ENCODE peak calls at places on chromosomes 1 and 21, in five cellular contexts. Z is hepatocyte, D is SJSA1, C is heart right ventricle, I is PC-3. B is an unnamed sample. For H3K4me1, the result is how much of the 10 kb centered on the place peaks cover.

GRCh38 chr1:203034422-203035110 is 8.3 kb downstream of the PPFIA4 start:
- DNase-seq in Z (no peak), D (peak), C (no peak), I (no peak), B (no peak)

GRCh38 chr1:243501002-243501401 is 245.2 kb downstream of the SDCCAG8 start:
- DNase-seq in Z (no peak), D (no peak), C (no peak), I (peak), B (no peak)

GRCh38 chr1:50591598-50591997 is 168.4 kb upstream of the DMRTA2 start:
- DNase-seq in Z (no peak), D (no peak), C (no peak), I (no peak), B (no peak)

GRCh38 chr1:232568331-232568852 is 61.5 kb downstream of the SIPA1L2 start:
- DNase-seq in Z (no peak), D (no peak), C (no peak), I (peak), B (no peak)

GRCh38 chr1:227299238-227299637 is 19.1 kb downstream of the CDC42BPA start:
- DNase-seq in Z (no peak), D (no peak), C (no peak), I (peak), B (no peak)

GRCh38 chr1:10064416-10065343 is 31.9 kb downstream of the UBE4B start:
- DNase-seq in Z (no peak), D (no peak), C (no peak), I (no peak), B (no peak)

GRCh38 chr1:150162862-150163706 is 13.4 kb downstream of the PLEKHO1 start:
- DNase-seq in Z (peak), D (peak), C (peak), I (peak), B (peak)

GRCh38 chr21:37087188-37087587 is 14.1 kb downstream of the TTC3 start:
- DNase-seq in Z (peak), D (no peak), C (no peak), I (peak), B (peak)

GRCh38 chr1:185438936-185439335 is 121.9 kb upstream of the IVNS1ABP start:
- DNase-seq in Z (no peak), D (no peak), C (no peak), I (peak), B (no peak)

GRCh38 chr21:44702973-44703730 is 6.2 kb downstream of the KRTAP10-12 start:
- DNase-seq in Z (no peak), D (peak), C (no peak), I (no peak), B (no peak)

GRCh38 chr1:235075955-235076308 is 52.7 kb downstream of the TOMM20 start:
- DNase-seq in Z (no peak), D (no peak), C (no peak), I (no peak), B (no peak)

GRCh38 chr1:43267291-43267805 is 2.4 kb upstream of the TMEM125 start:
- DNase-seq in Z (peak), D (peak), C (no peak), I (no peak), B (no peak)

GRCh38 chr1:232164078-232164963 is 465.6 kb downstream of the SIPA1L2 start:
- DNase-seq in Z (no peak), D (no peak), C (no peak), I (peak), B (no peak)

GRCh38 chr1:228544021-228544850 is 57.1 kb downstream of the RNF187 start:
- DNase-seq in Z (no peak), D (no peak), C (no peak), I (peak), B (no peak)

GRCh38 chr1:4272568-4272967 is 372.5 kb upstream of the C1orf174 start:
- DNase-seq in Z (no peak), D (no peak), C (no peak), I (no peak), B (no peak)

GRCh38 chr1:46131093-46131492 is 1.3 kb downstream of the PIK3R3 start:
- DNase-seq in Z (no peak), D (no peak), C (no peak), I (peak), B (peak)

GRCh38 chr1:200373811-200374231 is 36.0 kb downstream of the ZNF281 start:
- DNase-seq in Z (no peak), D (no peak), C (no peak), I (no peak), B (peak)

GRCh38 chr1:51998701-51999100 is 8.2 kb upstream of the RAB3B start:
- DNase-seq in Z (no peak), D (no peak), C (no peak), I (no peak), B (no peak)

GRCh38 chr21:29237110-29238051 is 61.3 kb upstream of the BACH1 start:
- DNase-seq in Z (no peak), D (no peak), C (peak), I (no peak), B (no peak)

GRCh38 chr1:148372731-148373130 is 110.4 kb downstream of the PPIAL4G start:
- DNase-seq in Z (no peak), D (no peak), C (no peak), I (peak), B (no peak)

GRCh38 chr1:193486671-193487229 is 300.3 kb upstream of the B3GALT2 start:
- DNase-seq in Z (no peak), D (no peak), C (no peak), I (no peak), B (no peak)

GRCh38 chr21:46017695-46018094 is 36.1 kb downstream of the COL6A1 start:
- DNase-seq in Z (no peak), D (no peak), C (no peak), I (no peak), B (no peak)

GRCh38 chr1:17340358-17340757 is 31.6 kb upstream of the PADI6 start:
- DNase-seq in Z (no peak), D (no peak), C (no peak), I (peak), B (no peak)

GRCh38 chr1:3222042-3222692 is 153.2 kb downstream of the PRDM16 start:
- DNase-seq in Z (peak), D (no peak), C (no peak), I (no peak), B (no peak)

GRCh38 chr1:156214024-156214748 is 1.4 kb downstream of the PMF1 start:
- DNase-seq in Z (no peak), D (no peak), C (no peak), I (peak), B (no peak)

DNA sequence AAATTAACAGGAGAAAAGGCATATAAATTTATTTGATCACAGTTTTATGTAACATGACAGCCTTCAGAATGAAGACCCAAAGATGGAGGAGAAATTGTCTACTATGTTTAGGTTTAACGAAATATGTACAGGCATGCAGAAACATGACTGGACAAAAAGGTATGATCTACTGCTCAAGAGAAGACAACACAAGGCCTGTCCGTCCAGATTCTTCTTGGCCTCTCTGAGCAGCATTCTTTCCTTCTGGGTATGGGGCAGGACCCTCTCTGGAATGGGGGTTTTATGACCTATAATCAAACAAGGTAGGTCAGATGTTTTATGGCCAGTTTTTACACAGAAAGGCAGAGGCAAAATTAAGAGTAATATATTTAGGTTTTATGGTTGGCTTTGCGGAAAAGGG is 13.5 kb upstream of the SYNJ1 start:
- DNase-seq in Z (no peak), D (no peak), C (no peak), I (no peak), B (no peak)
- H3K4me1 ChIP-seq in Z (under half), D (under half), C (under half), I (under half), B (under half)

GRCh38 chr1:12715896-12716437 is at the start of gene AADACL3:
- DNase-seq in Z (no peak), D (no peak), C (no peak), I (no peak), B (no peak)
- H3K4me3 ChIP-seq in Z (no peak), D (no peak), C (no peak), I (no peak), B (no peak)

GRCh38 chr1:93694039-93694438 is 12.4 kb upstream of the BCAR3 start:
- DNase-seq in Z (no peak), D (peak), C (no peak), I (peak), B (no peak)

GRCh38 chr1:93692001-93692400 is 10.4 kb upstream of the BCAR3 start:
- DNase-seq in Z (no peak), D (no peak), C (no peak), I (no peak), B (no peak)

GRCh38 chr1:93694833-93695232 is 13.2 kb upstream of the BCAR3 start:
- DNase-seq in Z (no peak), D (no peak), C (no peak), I (peak), B (no peak)

GRCh38 chr1:93692451-93692861 is 10.8 kb upstream of the BCAR3 start:
- DNase-seq in Z (no peak), D (no peak), C (no peak), I (peak), B (no peak)

GRCh38 chr1:93692983-93693591 is 11.4 kb upstream of the BCAR3 start:
- DNase-seq in Z (no peak), D (peak), C (no peak), I (peak), B (no peak)
- H3K4me1 ChIP-seq in Z (under half), D (under half), C (under half), I (half or more), B (under half)

DNA sequence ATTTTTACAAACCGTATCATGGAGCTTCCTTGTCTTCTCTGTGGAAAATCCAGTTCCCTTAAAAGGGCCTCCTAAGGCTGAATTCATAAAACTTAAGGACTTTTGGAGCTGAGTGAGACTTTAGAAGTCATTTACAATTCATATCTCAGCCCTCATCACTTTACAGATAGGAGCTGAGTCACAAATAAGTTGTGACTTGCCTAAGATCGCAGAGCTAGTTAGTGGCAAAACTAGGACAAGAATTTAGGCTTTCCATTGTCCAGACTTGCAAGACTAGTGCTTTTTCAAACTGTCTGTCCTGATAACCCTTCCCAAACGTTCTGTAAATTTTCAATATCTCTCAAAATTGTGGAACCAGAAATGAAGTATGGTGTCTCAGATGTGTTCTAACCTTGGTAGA is 37.3 kb downstream of the C1orf21 start:
- DNase-seq in Z (no peak), D (no peak), C (no peak), I (no peak), B (no peak)
- H3K4me3 ChIP-seq in Z (no peak), D (no peak), C (no peak), I (no peak), B (no peak)

GRCh38 chr21:31726407-31726806 is 5.5 kb downstream of the SCAF4 start:
- DNase-seq in Z (no peak), D (no peak), C (no peak), I (no peak), B (no peak)
- H3K4me1 ChIP-seq in Z (under half), D (under half), C (half or more), I (under half), B (under half)

B was measured in HAP-1.